ENCODE peak calls at places on chromosome 4, in ten cellular contexts. W is iPS DF 6.9; K is AG08396; M is activated effector memory CD4-positive, alpha-beta T cell treated with anti-CD3 and anti-CD28 coated beads, Interleukin-2, amount 50 U/mL, for 16 hours; L is KBM-7; Y is central memory CD4-positive, alpha-beta T cell; O is RCC 7860; T is HT-29; C is kidney; A is heart left ventricle. X is an unnamed sample.

GRCh38 chr4:184028571-184028996 is 123.5 kb downstream of the STOX2 start:
- DNase-seq in W (no peak), K (no peak), M (peak; percentile 66), L (peak; percentile 43), Y (no peak), O (no peak), T (no peak), C (no peak), A (no peak), X (no peak)

GRCh38 chr4:143700060-143700419 is 435 bp downstream of the FREM3 start:
- DNase-seq in W (no peak), K (no peak), M (no peak), L (no peak), Y (no peak), O (no peak), T (no peak), C (no peak), A (no peak), X (no peak)

GRCh38 chr4:185186769-185187168 is 17.0 kb downstream of the CFAP97 start:
- DNase-seq in W (no peak), K (no peak), M (no peak), L (no peak), Y (no peak), O (no peak), T (no peak), C (no peak), A (no peak), X (no peak)

GRCh38 chr4:1094336-1094690 is 19.1 kb downstream of the RNF212 start:
- DNase-seq in W (no peak), K (no peak), M (no peak), L (no peak), Y (no peak), O (no peak), T (no peak), C (no peak), A (no peak), X (peak; percentile 74)

GRCh38 chr4:7462509-7462971 is 27.8 kb upstream of the PSAPL1 start:
- DNase-seq in W (peak; percentile 20), K (no peak), M (no peak), L (no peak), Y (no peak), O (no peak), T (peak; percentile 42), C (no peak), A (no peak), X (no peak)

GRCh38 chr4:126268106-126268505 is 953.4 kb downstream of the FAT4 start:
- DNase-seq in W (no peak), K (no peak), M (no peak), L (no peak), Y (no peak), O (no peak), T (no peak), C (no peak), A (no peak), X (no peak)

GRCh38 chr4:23930750-23931488 is 41.1 kb upstream of the PPARGC1A start:
- DNase-seq in W (no peak), K (no peak), M (no peak), L (no peak), Y (no peak), O (peak; percentile 90), T (no peak), C (peak; percentile 95), A (peak; percentile 85), X (no peak)

GRCh38 chr4:144181386-144181785 is 40.9 kb upstream of the GYPA start:
- DNase-seq in W (no peak), K (no peak), M (no peak), L (no peak), Y (no peak), O (no peak), T (no peak), C (no peak), A (no peak), X (no peak)

GRCh38 chr4:159417006-159417405 is 314.1 kb downstream of the RAPGEF2 start:
- DNase-seq in W (no peak), K (no peak), M (no peak), L (no peak), Y (no peak), O (peak; percentile 16), T (no peak), C (no peak), A (no peak), X (no peak)

GRCh38 chr4:14520171-14520570 is 482.1 kb upstream of the CPEB2 start:
- DNase-seq in W (no peak), K (no peak), M (no peak), L (no peak), Y (no peak), O (no peak), T (no peak), C (no peak), A (no peak), X (no peak)

GRCh38 chr4:84597450-84597849 is 14.5 kb downstream of the CDS1 start:
- DNase-seq in W (no peak), K (no peak), M (no peak), L (no peak), Y (no peak), O (peak; percentile 79), T (no peak), C (no peak), A (no peak), X (no peak)

GRCh38 chr4:139887962-139888735 is 222.5 kb downstream of the MGST2 start:
- DNase-seq in W (no peak), K (no peak), M (no peak), L (no peak), Y (no peak), O (no peak), T (no peak), C (no peak), A (no peak), X (no peak)

GRCh38 chr4:87679449-87680169 is 29.5 kb downstream of the DMP1 start:
- DNase-seq in W (peak; percentile 60), K (peak; percentile 63), M (peak; percentile 64), L (peak; percentile 40), Y (peak; percentile 4), O (peak; percentile 35), T (peak; percentile 73), C (no peak), A (peak; percentile 58), X (no peak)

GRCh38 chr4:125042031-125042430 is 272.7 kb upstream of the FAT4 start:
- DNase-seq in W (no peak), K (no peak), M (no peak), L (no peak), Y (no peak), O (no peak), T (no peak), C (no peak), A (no peak), X (no peak)

GRCh38 chr4:67674098-67674497 is 26.9 kb downstream of the UBA6 start:
- DNase-seq in W (no peak), K (no peak), M (no peak), L (no peak), Y (no peak), O (no peak), T (peak; percentile 13), C (no peak), A (no peak), X (no peak)

GRCh38 chr4:139901516-139902327 is 236.1 kb downstream of the MGST2 start:
- DNase-seq in W (no peak), K (peak; percentile 24), M (no peak), L (peak; percentile 7), Y (no peak), O (no peak), T (no peak), C (no peak), A (no peak), X (no peak)

GRCh38 chr4:146428298-146428697 is 93.4 kb downstream of the SLC10A7 start:
- DNase-seq in W (no peak), K (no peak), M (no peak), L (no peak), Y (no peak), O (no peak), T (no peak), C (no peak), A (no peak), X (no peak)

GRCh38 chr4:177483271-177483670 is 41.0 kb upstream of the AGA start:
- DNase-seq in W (no peak), K (no peak), M (no peak), L (no peak), Y (no peak), O (no peak), T (no peak), C (no peak), A (no peak), X (no peak)

X was measured in mesenteric fat pad.